ENCODE peak calls at places on chromosomes 5 and 9, in four cellular contexts. F is CD8-positive, alpha-beta T cell; T is psoas muscle; K is CD14-positive monocyte. V is an unnamed sample.

GRCh38 chr5:2110934-2111462 is 228.3 kb upstream of the IRX4 start:
- DNase-seq in T (no peak), K (no peak), F (no peak), V (no peak)

GRCh38 chr9:130295431-130295830 is 29.9 kb downstream of the HMCN2 start:
- DNase-seq in K (no peak), F (no peak), T (no peak), V (no peak)

GRCh38 chr5:133736512-133736911 is 124.2 kb upstream of the FSTL4 start:
- DNase-seq in K (no peak), T (no peak), F (no peak), V (no peak)

GRCh38 chr5:137954131-137954879 is 65.0 kb downstream of the PKD2L2 start:
- DNase-seq in F (no peak), T (no peak), K (no peak), V (no peak)

GRCh38 chr5:55711531-55712022 is 547 bp downstream of the SLC38A9 start:
- DNase-seq in K (no peak), F (no peak), T (no peak), V (no peak)

GRCh38 chr9:92522983-92523970 is 12.5 kb downstream of the ECM2 start:
- DNase-seq in F (no peak), T (no peak), K (no peak), V (no peak)

GRCh38 chr5:177472460-177473441 is 683 bp downstream of the DBN1 start:
- DNase-seq in K (no peak), T (no peak), F (peak), V (no peak)

GRCh38 chr5:180343846-180344327 is 9.2 kb downstream of the GFPT2 start:
- DNase-seq in F (no peak), K (no peak), T (peak), V (no peak)

GRCh38 chr9:136190656-136191548 is 14.0 kb downstream of the LHX3 start:
- DNase-seq in F (no peak), T (no peak), K (no peak), V (no peak)

GRCh38 chr9:34328500-34328982 is 527 bp downstream of the KIF24 start:
- DNase-seq in F (no peak), K (no peak), T (no peak), V (no peak)

GRCh38 chr5:123097483-123097870 is 8.4 kb downstream of the PRDM6 start:
- DNase-seq in K (no peak), F (no peak), T (no peak), V (no peak)

GRCh38 chr5:127442085-127442484 is 75.4 kb upstream of the PRRC1 start:
- DNase-seq in K (no peak), F (no peak), T (no peak), V (no peak)
- TF ChIP-seq CTCF in K (no peak), F (no peak), T (peak), V (no peak)

DNA sequence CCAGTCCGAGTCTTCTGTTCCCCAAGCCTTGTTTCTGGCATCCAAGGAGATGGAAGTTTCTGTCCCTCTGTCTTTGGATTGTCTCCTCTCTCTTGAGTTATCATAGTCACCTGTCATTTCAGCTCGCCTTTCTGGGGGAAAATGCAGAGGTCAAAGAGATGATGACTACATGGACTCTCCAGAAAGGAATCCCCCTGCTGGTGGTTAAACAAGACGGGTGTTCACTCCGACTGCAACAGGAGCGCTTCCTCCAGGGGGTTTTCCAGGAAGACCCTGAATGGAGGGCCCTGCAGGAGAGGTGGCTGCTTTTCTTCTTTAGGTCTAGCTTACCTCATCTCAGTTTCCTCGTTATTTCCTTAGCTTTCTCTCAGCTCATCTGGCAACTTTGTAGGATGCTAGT is 25.1 kb downstream of the ERAP2 start:
- DNase-seq in F (no peak), K (no peak), T (no peak), V (no peak)
- TF ChIP-seq CTCF in F (no peak), K (no peak), T (peak), V (no peak)

GRCh38 chr9:2620876-2621677 is 510 bp upstream of the VLDLR start:
- DNase-seq in F (no peak), T (peak), K (no peak), V (peak)
- TF ChIP-seq CTCF in F (no peak), T (peak), K (no peak), V (no peak)

DNA sequence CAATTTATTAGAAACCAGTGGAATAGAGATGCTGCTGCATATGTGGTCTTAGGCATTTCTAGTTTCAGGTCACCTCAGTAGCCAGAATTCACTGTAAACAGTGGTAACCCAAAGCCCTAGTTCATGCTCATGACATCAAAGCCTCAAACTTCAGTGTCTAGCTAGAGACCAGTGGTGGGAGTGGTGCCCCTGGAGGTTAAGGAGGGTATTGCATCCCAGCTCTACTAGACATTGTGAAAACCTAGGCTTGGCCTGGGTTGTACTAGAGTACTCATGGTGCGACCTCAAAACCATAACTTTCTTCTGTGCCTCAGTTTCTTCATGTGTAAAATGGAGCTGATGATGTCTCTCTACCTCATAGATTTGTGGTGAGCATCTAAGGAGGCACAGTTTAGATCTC is 18.8 kb downstream of the COL5A1 start:
- DNase-seq in K (peak), F (no peak), T (no peak), V (no peak)
- TF ChIP-seq CTCF in K (peak), F (no peak), T (peak), V (no peak)

GRCh38 chr9:73162987-73163763 is 11.5 kb downstream of the ANXA1 start:
- DNase-seq in T (no peak), K (no peak), F (no peak), V (no peak)
- TF ChIP-seq CTCF in T (no peak), K (no peak), F (no peak), V (no peak)

GRCh38 chr5:140795259-140795641 is 598 bp downstream of the PCDHA2 start:
- DNase-seq in T (no peak), F (no peak), K (no peak), V (no peak)
- TF ChIP-seq CTCF in T (no peak), F (no peak), K (no peak), V (no peak)

V was measured in omental fat pad.